ENCODE peak calls at places on chromosomes 6 and 20, in five cellular contexts. One of them, this sample, is unnamed.

GRCh38 chr6:78511019-78511418 is 356.3 kb upstream of the IRAK1BP1 start:
- DNase-seq in adrenal gland: no peak
- DNase-seq in gastrocnemius medialis: no peak
- DNase-seq in sigmoid colon: no peak
- DNase-seq in colonic mucosa: no peak
- DNase-seq in this sample: no peak

GRCh38 chr6:13261464-13261994 is 66.8 kb downstream of the TBC1D7 start:
- DNase-seq in adrenal gland: no peak
- DNase-seq in gastrocnemius medialis: no peak
- DNase-seq in sigmoid colon: no peak
- DNase-seq in colonic mucosa: no peak
- DNase-seq in this sample: peak; percentile 80

GRCh38 chr20:55067158-55067825 is 591.9 kb downstream of the DOK5 start:
- DNase-seq in adrenal gland: no peak
- DNase-seq in gastrocnemius medialis: no peak
- DNase-seq in sigmoid colon: no peak
- DNase-seq in colonic mucosa: no peak
- DNase-seq in this sample: no peak

GRCh38 chr20:47358672-47359532 is 2.4 kb upstream of the ZMYND8 start:
- DNase-seq in adrenal gland: peak; percentile 93
- DNase-seq in gastrocnemius medialis: peak; percentile 88
- DNase-seq in sigmoid colon: peak; percentile 94
- DNase-seq in colonic mucosa: peak; percentile 94
- DNase-seq in this sample: peak; percentile 54

GRCh38 chr6:124747336-124747735 is 214.9 kb upstream of the RNF217 start:
- DNase-seq in adrenal gland: no peak
- DNase-seq in gastrocnemius medialis: no peak
- DNase-seq in sigmoid colon: no peak
- DNase-seq in colonic mucosa: no peak
- DNase-seq in this sample: no peak

GRCh38 chr20:50982372-50982771 is 23.8 kb downstream of the MOCS3 start:
- DNase-seq in adrenal gland: no peak
- DNase-seq in gastrocnemius medialis: no peak
- DNase-seq in sigmoid colon: no peak
- DNase-seq in colonic mucosa: peak; percentile 75
- DNase-seq in this sample: no peak

GRCh38 chr6:168875811-168876576 is 377.7 kb downstream of the THBS2 start:
- DNase-seq in adrenal gland: no peak
- DNase-seq in gastrocnemius medialis: no peak
- DNase-seq in sigmoid colon: no peak
- DNase-seq in colonic mucosa: no peak
- DNase-seq in this sample: no peak

GRCh38 chr6:63491104-63491503 is 81.2 kb upstream of the LOC128125822 start:
- DNase-seq in adrenal gland: no peak
- DNase-seq in gastrocnemius medialis: no peak
- DNase-seq in sigmoid colon: no peak
- DNase-seq in colonic mucosa: no peak
- DNase-seq in this sample: no peak

GRCh38 chr6:168078199-168078942 is 641 bp downstream of the FRMD1 start:
- DNase-seq in adrenal gland: no peak
- DNase-seq in gastrocnemius medialis: no peak
- DNase-seq in sigmoid colon: no peak
- DNase-seq in colonic mucosa: no peak
- DNase-seq in this sample: no peak

GRCh38 chr6:4794140-4794707 is 18.0 kb downstream of the CDYL start:
- DNase-seq in adrenal gland: no peak
- DNase-seq in gastrocnemius medialis: no peak
- DNase-seq in sigmoid colon: no peak
- DNase-seq in colonic mucosa: peak; percentile 75
- DNase-seq in this sample: no peak

GRCh38 chr6:53309897-53310291 is 38.9 kb downstream of the ELOVL5 start:
- DNase-seq in adrenal gland: no peak
- DNase-seq in gastrocnemius medialis: no peak
- DNase-seq in sigmoid colon: no peak
- DNase-seq in colonic mucosa: no peak
- DNase-seq in this sample: no peak

GRCh38 chr6:83368582-83368981 is 62.3 kb downstream of the ME1 start:
- DNase-seq in adrenal gland: no peak
- DNase-seq in gastrocnemius medialis: no peak
- DNase-seq in sigmoid colon: no peak
- DNase-seq in colonic mucosa: no peak
- DNase-seq in this sample: no peak

GRCh38 chr6:133743621-133744020 is 145.3 kb upstream of the TCF21 start:
- DNase-seq in adrenal gland: no peak
- DNase-seq in gastrocnemius medialis: no peak
- DNase-seq in sigmoid colon: no peak
- DNase-seq in colonic mucosa: no peak
- DNase-seq in this sample: no peak

GRCh38 chr6:43247115-43247999 is 4.1 kb downstream of the TTBK1 start:
- DNase-seq in adrenal gland: peak; percentile 82
- DNase-seq in gastrocnemius medialis: peak; percentile 63
- DNase-seq in sigmoid colon: peak; percentile 82
- DNase-seq in colonic mucosa: peak; percentile 84
- DNase-seq in this sample: peak; percentile 86

GRCh38 chr6:49052901-49053300 is 410.2 kb downstream of the MMUT start:
- DNase-seq in adrenal gland: no peak
- DNase-seq in gastrocnemius medialis: no peak
- DNase-seq in sigmoid colon: no peak
- DNase-seq in colonic mucosa: no peak
- DNase-seq in this sample: no peak

GRCh38 chr6:158039571-158040050 is 57.9 kb downstream of the SYNJ2 start:
- DNase-seq in adrenal gland: peak; percentile 48
- DNase-seq in gastrocnemius medialis: peak; percentile 69
- DNase-seq in sigmoid colon: peak; percentile 68
- DNase-seq in colonic mucosa: no peak
- DNase-seq in this sample: peak; percentile 30

GRCh38 chr6:43865086-43865485 is 95.1 kb downstream of the VEGFA start:
- DNase-seq in adrenal gland: no peak
- DNase-seq in gastrocnemius medialis: no peak
- DNase-seq in sigmoid colon: no peak
- DNase-seq in colonic mucosa: no peak
- DNase-seq in this sample: no peak

GRCh38 chr20:23190557-23190956 is 104.4 kb upstream of the CD93 start:
- DNase-seq in adrenal gland: no peak
- DNase-seq in gastrocnemius medialis: no peak
- DNase-seq in sigmoid colon: no peak
- DNase-seq in colonic mucosa: no peak
- DNase-seq in this sample: no peak

GRCh38 chr6:109715616-109716015 is 24.5 kb downstream of the FIG4 start:
- DNase-seq in adrenal gland: no peak
- DNase-seq in gastrocnemius medialis: no peak
- DNase-seq in sigmoid colon: no peak
- DNase-seq in colonic mucosa: no peak
- DNase-seq in this sample: no peak

GRCh38 chr20:13442990-13443389 is 195.7 kb downstream of the TASP1 start:
- DNase-seq in adrenal gland: no peak
- DNase-seq in gastrocnemius medialis: no peak
- DNase-seq in sigmoid colon: no peak
- DNase-seq in colonic mucosa: no peak
- DNase-seq in this sample: no peak

GRCh38 chr6:73969982-73970960 is 274.3 kb downstream of the CD109 start:
- DNase-seq in adrenal gland: no peak
- DNase-seq in gastrocnemius medialis: no peak
- DNase-seq in sigmoid colon: no peak
- DNase-seq in colonic mucosa: no peak
- DNase-seq in this sample: peak; percentile 27

GRCh38 chr6:1042583-1043457 is 269.1 kb upstream of the FOXQ1 start:
- DNase-seq in adrenal gland: no peak
- DNase-seq in gastrocnemius medialis: no peak
- DNase-seq in sigmoid colon: no peak
- DNase-seq in colonic mucosa: no peak
- DNase-seq in this sample: no peak

GRCh38 chr6:125102411-125102810 is 51.2 kb upstream of the TPD52L1 start:
- DNase-seq in adrenal gland: no peak
- DNase-seq in gastrocnemius medialis: no peak
- DNase-seq in sigmoid colon: no peak
- DNase-seq in colonic mucosa: no peak
- DNase-seq in this sample: no peak

GRCh38 chr6:6179858-6180257 is 140.6 kb downstream of the F13A1 start:
- DNase-seq in adrenal gland: no peak
- DNase-seq in gastrocnemius medialis: no peak
- DNase-seq in sigmoid colon: no peak
- DNase-seq in colonic mucosa: no peak
- DNase-seq in this sample: peak; percentile 8

GRCh38 chr6:41374618-41375590 is 39.5 kb downstream of the NCR2 start:
- DNase-seq in adrenal gland: no peak
- DNase-seq in gastrocnemius medialis: no peak
- DNase-seq in sigmoid colon: no peak
- DNase-seq in colonic mucosa: no peak
- DNase-seq in this sample: no peak

GRCh38 chr6:41372526-41373366 is 37.3 kb downstream of the NCR2 start:
- DNase-seq in adrenal gland: no peak
- DNase-seq in gastrocnemius medialis: no peak
- DNase-seq in sigmoid colon: no peak
- DNase-seq in colonic mucosa: no peak
- DNase-seq in this sample: no peak

GRCh38 chr6:41375598-41376151 is 40.3 kb downstream of the NCR2 start:
- DNase-seq in adrenal gland: no peak
- DNase-seq in gastrocnemius medialis: no peak
- DNase-seq in sigmoid colon: no peak
- DNase-seq in colonic mucosa: no peak
- DNase-seq in this sample: no peak

GRCh38 chr6:41373367-41373918 is 38.0 kb downstream of the NCR2 start:
- DNase-seq in adrenal gland: no peak
- DNase-seq in gastrocnemius medialis: no peak
- DNase-seq in sigmoid colon: no peak
- DNase-seq in colonic mucosa: no peak
- DNase-seq in this sample: no peak

GRCh38 chr6:41373919-41374617 is 38.7 kb downstream of the NCR2 start:
- DNase-seq in adrenal gland: no peak
- DNase-seq in gastrocnemius medialis: no peak
- DNase-seq in sigmoid colon: no peak
- DNase-seq in colonic mucosa: no peak
- DNase-seq in this sample: no peak
- TF ChIP-seq CTCF in adrenal gland: no peak
- TF ChIP-seq CTCF in gastrocnemius medialis: no peak
- TF ChIP-seq CTCF in sigmoid colon: no peak
- TF ChIP-seq CTCF in colonic mucosa: no peak
- TF ChIP-seq CTCF in this sample: no peak

GRCh38 chr20:53500651-53501050 is 93.0 kb downstream of the ZNF217 start:
- DNase-seq in adrenal gland: no peak
- DNase-seq in gastrocnemius medialis: no peak
- DNase-seq in sigmoid colon: no peak
- DNase-seq in colonic mucosa: no peak
- DNase-seq in this sample: no peak

GRCh38 chr20:53502820-53503219 is 90.8 kb downstream of the ZNF217 start:
- DNase-seq in adrenal gland: no peak
- DNase-seq in gastrocnemius medialis: no peak
- DNase-seq in sigmoid colon: no peak
- DNase-seq in colonic mucosa: no peak
- DNase-seq in this sample: no peak

DNA sequence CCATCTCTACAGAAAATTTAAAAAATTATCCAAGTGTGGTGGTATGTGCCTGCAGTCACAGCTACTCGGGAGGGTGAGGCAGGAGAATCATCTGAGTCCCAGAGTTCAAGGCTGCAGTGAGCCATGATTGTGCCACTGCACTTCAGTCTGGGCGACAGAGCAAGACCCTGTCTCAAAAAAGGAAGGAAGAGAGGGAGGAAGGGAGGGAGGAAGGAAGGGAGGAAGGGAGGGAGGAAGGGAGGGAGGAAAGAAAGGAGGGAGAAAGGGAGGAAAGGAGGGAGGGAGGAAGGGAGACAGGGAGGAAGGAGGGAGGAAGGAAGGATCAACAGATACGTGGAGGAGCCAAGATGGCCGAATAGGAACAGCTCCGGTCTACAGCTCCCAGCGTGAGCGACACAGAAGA is 90.1 kb downstream of the ZNF217 start:
- DNase-seq in adrenal gland: no peak
- DNase-seq in gastrocnemius medialis: no peak
- DNase-seq in sigmoid colon: no peak
- DNase-seq in colonic mucosa: no peak
- DNase-seq in this sample: no peak
- H3K4me3 ChIP-seq in adrenal gland: no peak overlapping the region
- H3K4me3 ChIP-seq in gastrocnemius medialis: no peak overlapping the region
- H3K4me3 ChIP-seq in sigmoid colon: no peak overlapping the region
- H3K4me3 ChIP-seq in colonic mucosa: no peak overlapping the region
- H3K4me3 ChIP-seq in this sample: no peak overlapping the region

GRCh38 chr6:141829996-141830395 is 302.7 kb upstream of the GJE1 start:
- DNase-seq in adrenal gland: no peak
- DNase-seq in gastrocnemius medialis: no peak
- DNase-seq in sigmoid colon: no peak
- DNase-seq in colonic mucosa: no peak
- DNase-seq in this sample: no peak

GRCh38 chr6:141829566-141829965 is 303.2 kb upstream of the GJE1 start:
- DNase-seq in adrenal gland: no peak
- DNase-seq in gastrocnemius medialis: no peak
- DNase-seq in sigmoid colon: no peak
- DNase-seq in colonic mucosa: no peak
- DNase-seq in this sample: no peak

GRCh38 chr6:141824258-141824795 is 308.4 kb upstream of the GJE1 start:
- DNase-seq in adrenal gland: no peak
- DNase-seq in gastrocnemius medialis: no peak
- DNase-seq in sigmoid colon: no peak
- DNase-seq in colonic mucosa: no peak
- DNase-seq in this sample: no peak
- TF ChIP-seq CTCF in adrenal gland: no peak
- TF ChIP-seq CTCF in gastrocnemius medialis: no peak
- TF ChIP-seq CTCF in sigmoid colon: no peak
- TF ChIP-seq CTCF in colonic mucosa: no peak
- TF ChIP-seq CTCF in this sample: no peak

GRCh38 chr6:139520321-139520768 is 145.9 kb upstream of the CITED2 start:
- DNase-seq in adrenal gland: no peak
- DNase-seq in gastrocnemius medialis: no peak
- DNase-seq in sigmoid colon: no peak
- DNase-seq in colonic mucosa: no peak
- DNase-seq in this sample: no peak

GRCh38 chr6:139522471-139523220 is 148.2 kb upstream of the CITED2 start:
- DNase-seq in adrenal gland: no peak
- DNase-seq in gastrocnemius medialis: no peak
- DNase-seq in sigmoid colon: no peak
- DNase-seq in colonic mucosa: no peak
- DNase-seq in this sample: no peak

GRCh38 chr6:139523986-139524385 is 149.5 kb upstream of the CITED2 start:
- DNase-seq in adrenal gland: no peak
- DNase-seq in gastrocnemius medialis: no peak
- DNase-seq in sigmoid colon: no peak
- DNase-seq in colonic mucosa: no peak
- DNase-seq in this sample: no peak

GRCh38 chr6:139521338-139521737 is 146.9 kb upstream of the CITED2 start:
- DNase-seq in adrenal gland: no peak
- DNase-seq in gastrocnemius medialis: no peak
- DNase-seq in sigmoid colon: no peak
- DNase-seq in colonic mucosa: no peak
- DNase-seq in this sample: no peak

GRCh38 chr6:139525415-139525814 is 151.0 kb upstream of the CITED2 start:
- DNase-seq in adrenal gland: no peak
- DNase-seq in gastrocnemius medialis: no peak
- DNase-seq in sigmoid colon: no peak
- DNase-seq in colonic mucosa: no peak
- DNase-seq in this sample: no peak
- H3K4me3 ChIP-seq in adrenal gland: no peak overlapping the region
- H3K4me3 ChIP-seq in gastrocnemius medialis: no peak overlapping the region
- H3K4me3 ChIP-seq in sigmoid colon: no peak overlapping the region
- H3K4me3 ChIP-seq in colonic mucosa: no peak overlapping the region
- H3K4me3 ChIP-seq in this sample: no peak overlapping the region

This sample was measured in GM12865.